ENCODE peak calls at places on chromosome X, in six cellular contexts. B is K562, N is H1, K is WTC11, I is A549, G is HepG2. A is an unnamed sample.

GRCh38 chrX:47264507-47265173 is 31.8 kb downstream of the USP11 start:
- DNase-seq in B (peak), N (no peak), K (no peak), I (peak), G (peak), A (peak)

GRCh38 chrX:28843817-28844216 is 256.6 kb downstream of the IL1RAPL1 start:
- DNase-seq in B (no peak), N (no peak), K (no peak), I (no peak), G (no peak), A (no peak)

GRCh38 chrX:46574337-46574940 is 874 bp downstream of the CHST7 start:
- DNase-seq in B (no peak), N (peak), K (peak), I (no peak), G (peak), A (peak)

GRCh38 chrX:1657367-1658082 is 42.7 kb downstream of the ASMT start:
- DNase-seq in B (no peak), N (no peak), K (no peak), I (no peak), G (no peak), A (peak)

GRCh38 chrX:69116077-69116476 is 49.2 kb downstream of the PJA1 start:
- DNase-seq in B (no peak), N (no peak), K (no peak), I (no peak), G (no peak), A (no peak)

GRCh38 chrX:38312436-38312835 is 14.9 kb downstream of the RPGR start:
- DNase-seq in B (no peak), N (no peak), K (no peak), I (no peak), G (no peak), A (peak)

GRCh38 chrX:84078991-84079390 is 109.0 kb downstream of the RPS6KA6 start:
- DNase-seq in B (no peak), N (no peak), K (no peak), I (no peak), G (no peak), A (no peak)

GRCh38 chrX:5876984-5877655 is 351.5 kb downstream of the NLGN4X start:
- DNase-seq in B (no peak), N (peak), K (peak), I (peak), G (peak), A (no peak)

GRCh38 chrX:2427147-2427546 is 73.6 kb downstream of the DHRSX start:
- DNase-seq in B (no peak), N (no peak), K (no peak), I (no peak), G (no peak), A (no peak)

GRCh38 chrX:148192547-148192946 is 211.4 kb downstream of the FMR1NB start:
- DNase-seq in B (no peak), N (no peak), K (no peak), I (no peak), G (no peak), A (no peak)

GRCh38 chrX:131783555-131784338 is 239.4 kb upstream of the STK26 start:
- DNase-seq in B (no peak), N (no peak), K (no peak), I (no peak), G (no peak), A (no peak)

GRCh38 chrX:136227948-136228584 is 23.1 kb downstream of the MAP7D3 start:
- DNase-seq in B (no peak), N (no peak), K (no peak), I (no peak), G (no peak), A (no peak)

GRCh38 chrX:43560247-43560946 is 95.7 kb upstream of the MAOA start:
- DNase-seq in B (no peak), N (no peak), K (no peak), I (no peak), G (no peak), A (no peak)

GRCh38 chrX:41333744-41333993 is 293 bp upstream of the DDX3X start:
- DNase-seq in B (no peak), N (no peak), K (no peak), I (peak), G (peak), A (no peak)

GRCh38 chrX:153457136-153457825 is 11.4 kb upstream of the TREX2 start:
- DNase-seq in B (no peak), N (no peak), K (no peak), I (no peak), G (no peak), A (no peak)

GRCh38 chrX:135632353-135632752 is 81.1 kb upstream of the CT45A1 start:
- DNase-seq in B (no peak), N (no peak), K (no peak), I (no peak), G (no peak), A (no peak)

GRCh38 chrX:49972313-49972712 is 49.9 kb downstream of the CLCN5 start:
- DNase-seq in B (no peak), N (no peak), K (no peak), I (no peak), G (no peak), A (no peak)

GRCh38 chrX:9456250-9457074 is 8.4 kb upstream of the TBL1X start:
- DNase-seq in B (no peak), N (no peak), K (no peak), I (no peak), G (peak), A (no peak)

GRCh38 chrX:20177093-20177492 is 35.5 kb upstream of the EIF1AX start:
- DNase-seq in B (no peak), N (no peak), K (no peak), I (no peak), G (no peak), A (no peak)

GRCh38 chrX:71607488-71607887 is 10.8 kb downstream of the CXCR3 start:
- DNase-seq in B (no peak), N (no peak), K (no peak), I (no peak), G (no peak), A (no peak)

DNA sequence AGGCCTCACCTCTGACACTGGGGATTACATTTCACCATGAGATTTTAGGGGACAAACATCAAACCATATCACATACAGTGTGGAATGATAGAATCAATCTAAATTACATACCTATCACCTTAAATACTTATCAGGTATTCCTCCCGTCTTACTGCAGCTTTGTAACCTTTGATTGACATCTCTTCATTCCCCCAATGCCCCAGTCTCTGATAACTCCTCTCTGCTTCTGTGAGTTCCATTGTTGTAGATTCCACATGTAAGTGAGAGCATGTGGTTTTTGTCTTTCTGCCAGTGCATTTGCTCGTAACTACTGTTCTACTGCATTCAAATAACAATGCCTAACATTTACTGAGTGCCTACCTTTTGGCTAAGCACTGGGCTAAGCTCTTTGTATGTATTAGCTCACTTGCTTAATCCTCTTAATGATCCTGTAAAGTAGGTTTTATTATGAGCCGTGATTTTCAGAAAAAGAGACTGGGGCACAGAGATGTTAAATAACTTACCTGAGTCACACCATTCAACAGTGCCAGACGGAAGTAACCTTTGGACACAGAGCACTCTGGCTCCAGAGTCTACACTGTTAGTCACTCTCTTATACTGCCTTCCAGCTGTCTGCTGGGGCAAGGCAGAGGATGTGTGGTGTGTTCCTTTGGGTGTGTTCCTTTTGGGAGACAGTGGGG is 63.7 kb upstream of the ESX1 start:
- DNase-seq in B (no peak), N (no peak), K (no peak), I (peak), G (peak), A (peak)
- TF ChIP-seq JUN in B (no peak), N (no peak), K (no peak), I (no peak), G (no peak), A (no peak)

GRCh38 chrX:39903937-39904336 is 193.8 kb downstream of the BCOR start:
- DNase-seq in B (no peak), N (no peak), K (no peak), I (peak), G (no peak), A (no peak)
- TF ChIP-seq JUN in B (no peak), N (no peak), K (no peak), I (no peak), G (no peak), A (no peak)

GRCh38 chrX:152202886-152203285 is 64.5 kb upstream of the MAGEA10 start:
- DNase-seq in B (no peak), N (no peak), K (peak), I (no peak), G (no peak), A (no peak)
- TF ChIP-seq JUN in B (no peak), N (no peak), K (no peak), I (no peak), G (no peak), A (no peak)

GRCh38 chrX:151975228-151975593 is 735 bp upstream of the GABRE start:
- DNase-seq in B (peak), N (peak), K (peak), I (no peak), G (no peak), A (no peak)
- TF ChIP-seq JUN in B (no peak), N (no peak), K (no peak), I (no peak), G (no peak), A (no peak)

DNA sequence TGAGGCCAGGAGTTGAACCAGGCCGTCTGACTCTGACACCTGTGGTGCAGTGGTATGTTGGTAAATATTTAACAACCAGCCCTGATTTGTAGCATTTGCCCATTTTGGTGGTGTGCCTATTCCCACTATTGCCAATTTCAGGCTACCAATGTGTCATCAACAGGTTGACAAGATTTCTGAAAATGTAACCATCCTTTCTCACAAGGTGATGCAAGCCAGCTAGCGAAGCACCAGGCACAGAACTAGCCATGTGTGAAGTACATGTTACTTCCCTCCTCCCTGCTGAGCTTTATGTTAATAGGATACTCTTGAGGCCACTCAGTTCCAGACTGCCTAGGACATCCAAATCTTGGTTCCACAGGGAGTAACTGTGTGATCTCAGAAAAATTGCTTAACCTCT is 7.2 kb upstream of the MAMLD1 start:
- DNase-seq in B (no peak), N (no peak), K (no peak), I (no peak), G (no peak), A (no peak)
- TF ChIP-seq JUN in B (no peak), N (no peak), K (no peak), I (no peak), G (no peak), A (no peak)

DNA sequence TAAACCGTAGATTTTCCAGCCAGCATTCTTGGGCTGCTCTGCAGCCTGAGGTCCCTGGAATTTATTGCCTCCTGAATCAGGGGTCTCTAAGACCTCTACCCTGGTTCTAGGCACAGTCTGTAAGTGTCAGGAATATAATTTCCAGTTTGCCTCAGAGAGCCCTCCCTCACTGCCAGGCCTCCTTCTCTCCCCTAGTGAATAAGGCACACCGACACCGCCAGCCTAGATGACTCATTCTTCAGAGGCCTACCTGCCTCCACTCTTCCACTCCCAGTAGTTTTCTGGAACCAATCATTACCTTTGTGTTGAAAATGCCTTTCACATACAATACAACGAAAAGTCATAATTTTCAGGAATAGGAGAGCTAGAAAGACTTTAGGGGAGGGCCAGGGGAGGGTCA is 50.3 kb upstream of the ARHGEF9 start:
- DNase-seq in B (no peak), N (no peak), K (no peak), I (no peak), G (no peak), A (no peak)
- TF ChIP-seq JUN in B (no peak), N (no peak), K (no peak), I (no peak), G (no peak), A (no peak)

A was measured in endothelial cell of umbilical vein.